ENCODE peak calls at places on chromosomes 2 and 18, in eight cellular contexts. H, C, Z, A, G, Q, S and E are unnamed samples.

GRCh38 chr18:55360061-55360460 is 227.9 kb downstream of the TCF4 start:
- DNase-seq in G (no peak), Z (no peak), H (no peak), S (no peak), A (no peak), C (no peak), Q (no peak), E (no peak)

GRCh38 chr2:203782262-203782976 is 76.0 kb downstream of the CD28 start:
- DNase-seq in Z (peak; percentile 70), H (peak; percentile 46), C (peak; percentile 30), G (peak; percentile 93), A (peak; percentile 41), S (no peak), Q (peak; percentile 28), E (peak; percentile 46)

GRCh38 chr18:457120-457519 is 43.4 kb downstream of the COLEC12 start:
- DNase-seq in H (peak; percentile 44), G (no peak), A (peak; percentile 52), S (no peak), C (no peak), Z (no peak), Q (peak; percentile 76), E (peak; percentile 75)

GRCh38 chr2:3137651-3138300 is 239.8 kb downstream of the EIPR1 start:
- DNase-seq in Z (no peak), C (no peak), H (no peak), S (no peak), G (no peak), A (no peak), Q (no peak), E (no peak)

GRCh38 chr2:73610111-73610510 is 32.1 kb downstream of the NAT8 start:
- DNase-seq in Z (no peak), C (no peak), A (no peak), G (no peak), Q (no peak), S (no peak), H (no peak), E (no peak)

GRCh38 chr2:189281151-189281550 is 101.6 kb upstream of the COL5A2 start:
- DNase-seq in H (no peak), S (no peak), G (no peak), A (no peak), Q (no peak), C (no peak), Z (no peak), E (no peak)

GRCh38 chr2:111994042-111994441 is 61.0 kb upstream of the TMEM87B start:
- DNase-seq in S (no peak), C (no peak), Q (no peak), Z (no peak), H (no peak), G (no peak), A (no peak), E (no peak)

GRCh38 chr2:111209045-111209514 is 88.4 kb downstream of the BCL2L11 start:
- DNase-seq in Z (no peak), S (no peak), C (no peak), H (no peak), G (peak; percentile 92), A (no peak), Q (no peak), E (no peak)